ENCODE peak calls at places on chromosomes 11 and 22, in five cellular contexts. L is IMR-90, V is thyroid gland, U is A549, Z is left ventricle myocardium inferior. S is an unnamed sample.
A peak's percentile ranks its signal among the peaks of the same experiment; 100 is the strongest.

GRCh38 chr22:23833017-23833795 is 5.6 kb downstream of the DERL3 start:
- DNase-seq in L (no peak), Z (no peak), U (no peak), V (no peak), S (no peak)

GRCh38 chr11:62702241-62702640 is 5.0 kb downstream of the BSCL2 start:
- DNase-seq in L (no peak), U (no peak), Z (no peak), V (no peak), S (no peak)

GRCh38 chr11:9219572-9219971 is 45.6 kb downstream of the DENND5A start:
- DNase-seq in Z (no peak), U (no peak), L (peak; percentile 80), V (no peak), S (no peak)

GRCh38 chr11:67507242-67507890 is 596 bp downstream of the CDK2AP2 start:
- DNase-seq in U (peak; percentile 54), Z (peak; percentile 68), L (peak; percentile 68), V (peak; percentile 78), S (peak; percentile 20)

GRCh38 chr11:19393119-19393518 is 152.4 kb upstream of the E2F8 start:
- DNase-seq in V (no peak), Z (no peak), U (no peak), L (no peak), S (no peak)

GRCh38 chr22:46914916-46915894 is 152.8 kb downstream of the TBC1D22A start:
- DNase-seq in U (no peak), L (no peak), V (no peak), Z (no peak), S (no peak)

GRCh38 chr11:102564110-102564509 is 33.6 kb upstream of the MMP7 start:
- DNase-seq in Z (no peak), U (peak; percentile 64), L (peak; percentile 88), V (no peak), S (no peak)

GRCh38 chr11:65918211-65919150 is at the start of gene C11orf68:
- DNase-seq in Z (no peak), U (no peak), L (no peak), V (peak; percentile 53), S (peak; percentile 38)

GRCh38 chr11:46710821-46711269 is 8.2 kb upstream of the F2 start:
- DNase-seq in Z (peak; percentile 64), L (peak; percentile 97), V (no peak), U (no peak), S (no peak)

GRCh38 chr11:12602421-12602820 is 71.8 kb upstream of the TEAD1 start:
- DNase-seq in Z (no peak), V (no peak), L (no peak), U (no peak), S (no peak)

GRCh38 chr11:106520146-106520912 is 442.9 kb downstream of the AASDHPPT start:
- DNase-seq in U (no peak), Z (no peak), L (no peak), V (no peak), S (no peak)

GRCh38 chr11:69277074-69277809 is 16.7 kb upstream of the MYEOV start:
- DNase-seq in V (no peak), Z (no peak), U (no peak), L (no peak), S (no peak)

GRCh38 chr11:111344032-111344431 is 35.0 kb downstream of the POU2AF1 start:
- DNase-seq in Z (peak; percentile 56), L (peak; percentile 79), U (no peak), V (peak; percentile 20), S (no peak)

GRCh38 chr11:64911689-64912088 is 5.3 kb downstream of the ATG2A start:
- DNase-seq in U (no peak), L (no peak), Z (no peak), V (no peak), S (no peak)

GRCh38 chr11:46690702-46691101 is 9.7 kb downstream of the ARHGAP1 start:
- DNase-seq in V (no peak), U (no peak), L (no peak), Z (no peak), S (no peak)

GRCh38 chr22:29733362-29734322 is 13.8 kb downstream of the CABP7 start:
- DNase-seq in U (no peak), V (peak; percentile 12), Z (peak; percentile 28), L (no peak), S (no peak)

GRCh38 chr11:67398661-67399563 is 2.7 kb downstream of the PPP1CA start:
- DNase-seq in U (no peak), Z (no peak), V (no peak), L (no peak), S (no peak)

GRCh38 chr11:77589521-77590193 is at the start of gene AQP11:
- DNase-seq in Z (peak; percentile 87), V (peak; percentile 94), L (peak; percentile 80), U (peak; percentile 83), S (peak; percentile 16)

GRCh38 chr11:35943761-35944502 is at the start of gene LDLRAD3:
- DNase-seq in V (peak; percentile 64), U (peak; percentile 70), L (peak; percentile 82), Z (peak; percentile 76), S (no peak)

GRCh38 chr11:57762235-57762866 is 749 bp downstream of the CTNND1 start:
- DNase-seq in V (peak; percentile 45), U (peak; percentile 31), L (no peak), Z (no peak), S (no peak)

GRCh38 chr22:44317163-44317455 is 4.4 kb upstream of the SHISAL1 start:
- DNase-seq in U (no peak), L (no peak), V (no peak), Z (no peak), S (no peak)

GRCh38 chr11:12532580-12532979 is 141.6 kb upstream of the TEAD1 start:
- DNase-seq in V (no peak), Z (no peak), L (no peak), U (no peak), S (no peak)

GRCh38 chr11:59551651-59552521 is 40.5 kb downstream of the OR4D9 start:
- DNase-seq in Z (no peak), L (peak; percentile 90), U (no peak), V (no peak), S (no peak)

GRCh38 chr22:23509571-23510302 is 70.4 kb downstream of the IGLL1 start:
- DNase-seq in U (no peak), L (peak; percentile 10), Z (no peak), V (peak; percentile 21), S (no peak)

GRCh38 chr11:858053-858992 is 15.7 kb downstream of the TSPAN4 start:
- DNase-seq in L (no peak), Z (no peak), V (no peak), U (no peak), S (no peak)
- H3K4me3 ChIP-seq in L (no peak overlapping the region), Z (no peak overlapping the region), V (no peak overlapping the region), U (no peak overlapping the region), S (no peak overlapping the region)

GRCh38 chr22:50269573-50270301 is 443 bp downstream of the MAPK11 start:
- DNase-seq in L (peak; percentile 31), Z (peak; percentile 53), U (no peak), V (peak; percentile 51), S (no peak)
- H3K4me1 ChIP-seq in L (peaks cover 13% of the 10 kb centered on the region), Z (peaks cover 66% of the 10 kb centered on the region), U (peaks cover 41% of the 10 kb centered on the region), V (peaks cover 41% of the 10 kb centered on the region), S (peaks cover 3% of the 10 kb centered on the region)

GRCh38 chr11:862028-862703 is 19.5 kb downstream of the TSPAN4 start:
- DNase-seq in V (no peak), Z (peak; percentile 51), U (no peak), L (no peak), S (no peak)

GRCh38 chr11:864118-864827 is 21.6 kb downstream of the TSPAN4 start:
- DNase-seq in V (no peak), Z (no peak), L (no peak), U (no peak), S (no peak)

GRCh38 chr11:862704-863388 is 20.2 kb downstream of the TSPAN4 start:
- DNase-seq in L (no peak), Z (no peak), U (no peak), V (no peak), S (no peak)

GRCh38 chr11:864928-865327 is 22.3 kb downstream of the TSPAN4 start:
- DNase-seq in U (no peak), L (no peak), Z (no peak), V (no peak), S (no peak)

GRCh38 chr11:863389-864117 is 20.9 kb downstream of the TSPAN4 start:
- DNase-seq in Z (no peak), L (no peak), V (no peak), U (no peak), S (no peak)
- H3K4me3 ChIP-seq in Z (no peak overlapping the region), L (no peak overlapping the region), V (no peak overlapping the region), U (no peak overlapping the region), S (no peak overlapping the region)

GRCh38 chr22:17095538-17095937 is 10.7 kb downstream of the IL17RA start:
- DNase-seq in U (no peak), V (no peak), L (no peak), Z (no peak), S (no peak)
- H3K4me1 ChIP-seq in U (no peaks in the 10 kb centered on the region), V (no peaks in the 10 kb centered on the region), L (no peaks in the 10 kb centered on the region), Z (no peaks in the 10 kb centered on the region), S (peaks cover 82% of the 10 kb centered on the region)

S was measured in naive thymus-derived CD4-positive, alpha-beta T cell.